ENCODE peak calls at places on chromosomes 6 and 20, in seven cellular contexts. V is IMR-90, Y is mesendoderm, L is neuronal stem cell, H is H1, N is mesenchymal stem cell, I is trophoblast cell. K is an unnamed sample.

GRCh38 chr6:116764557-116764960 is 960 bp downstream of the FAM162B start:
- DNase-seq in V (peak), H (no peak), I (no peak), N (peak), Y (peak), L (peak), K (peak)

GRCh38 chr6:160931378-160932343 is 59.9 kb upstream of the MAP3K4 start:
- DNase-seq in I (peak), H (no peak), N (peak), Y (peak), L (no peak), V (no peak), K (peak)

GRCh38 chr20:49612127-49612738 is 44.3 kb upstream of the PTGIS start:
- DNase-seq in H (no peak), Y (no peak), V (no peak), L (no peak), N (no peak), I (no peak), K (no peak)

GRCh38 chr20:4780245-4780644 is 58.5 kb downstream of the PRND start:
- DNase-seq in V (no peak), Y (no peak), N (no peak), I (no peak), L (no peak), H (no peak), K (no peak)

GRCh38 chr20:57398231-57398821 is 7.1 kb downstream of the RBM38 start:
- DNase-seq in H (no peak), N (no peak), L (no peak), I (no peak), Y (no peak), V (no peak), K (no peak)

GRCh38 chr20:3315110-3315509 is 76.1 kb upstream of the SLC4A11 start:
- DNase-seq in L (no peak), I (no peak), V (no peak), N (no peak), H (no peak), Y (no peak), K (no peak)

GRCh38 chr6:151633517-151634335 is 139.9 kb downstream of the CCDC170 start:
- DNase-seq in N (no peak), H (no peak), I (no peak), L (no peak), V (no peak), Y (no peak), K (no peak)

GRCh38 chr6:128005009-128005408 is 104.2 kb upstream of the THEMIS start:
- DNase-seq in N (no peak), L (no peak), Y (no peak), V (peak), I (no peak), H (no peak), K (no peak)

GRCh38 chr20:37907677-37908397 is 4.9 kb downstream of the VSTM2L start:
- DNase-seq in V (peak), Y (peak), I (peak), H (no peak), L (no peak), N (no peak), K (peak)

GRCh38 chr20:63695419-63696310 is 787 bp upstream of the TNFRSF6B start:
- DNase-seq in Y (no peak), H (no peak), I (no peak), N (no peak), V (no peak), L (no peak), K (no peak)

GRCh38 chr6:20265842-20266241 is 53.6 kb upstream of the MBOAT1 start:
- DNase-seq in L (no peak), I (no peak), H (no peak), N (no peak), V (no peak), Y (no peak), K (no peak)

GRCh38 chr20:62366370-62367135 is 559 bp downstream of the LAMA5 start:
- DNase-seq in V (no peak), N (no peak), L (peak), Y (peak), H (peak), I (peak), K (peak)

GRCh38 chr6:122033564-122034181 is 365.8 kb upstream of the HSF2 start:
- DNase-seq in V (peak), L (peak), H (peak), I (peak), Y (peak), N (peak), K (peak)

GRCh38 chr20:62662422-62662821 is 20.1 kb downstream of the SLCO4A1 start:
- DNase-seq in L (no peak), N (peak), I (peak), Y (no peak), V (peak), H (no peak), K (no peak)

GRCh38 chr20:63296411-63297299 is 3.7 kb downstream of the COL20A1 start:
- DNase-seq in I (no peak), V (no peak), Y (no peak), L (no peak), H (no peak), N (no peak), K (no peak)

GRCh38 chr6:35688605-35689322 is at the start of gene FKBP5:
- DNase-seq in H (peak), L (peak), V (peak), Y (peak), N (peak), I (peak), K (peak)

GRCh38 chr6:81865712-81866111 is 113.2 kb upstream of the TENT5A start:
- DNase-seq in V (peak), Y (peak), H (no peak), N (peak), I (no peak), L (no peak), K (no peak)

GRCh38 chr20:18224968-18225568 is 63.3 kb upstream of the ZNF133 start:
- DNase-seq in L (peak), N (peak), Y (peak), H (no peak), V (peak), I (no peak), K (no peak)

GRCh38 chr6:37792457-37793039 is 27.0 kb upstream of the ZFAND3 start:
- DNase-seq in H (no peak), I (no peak), N (no peak), V (no peak), Y (no peak), L (no peak), K (no peak)

GRCh38 chr6:6317825-6318733 is 2.4 kb downstream of the F13A1 start:
- DNase-seq in N (no peak), H (no peak), L (peak), V (no peak), Y (no peak), I (no peak), K (peak)

GRCh38 chr6:144217264-144217663 is 66.9 kb downstream of the STX11 start:
- DNase-seq in N (peak), L (no peak), I (no peak), V (no peak), Y (no peak), H (no peak), K (no peak)

GRCh38 chr20:31915491-31916280 is 36.2 kb downstream of the PDRG1 start:
- DNase-seq in H (no peak), I (no peak), L (no peak), V (no peak), Y (no peak), N (no peak), K (no peak)

GRCh38 chr6:88519227-88520019 is 353.3 kb upstream of the CNR1 start:
- DNase-seq in I (no peak), V (no peak), Y (peak), L (no peak), H (no peak), N (no peak), K (no peak)

GRCh38 chr6:71887006-71887743 is 825 bp downstream of the RIMS1 start:
- DNase-seq in I (no peak), N (no peak), V (no peak), H (no peak), Y (peak), L (peak), K (peak)

GRCh38 chr6:71349976-71350615 is 61.5 kb downstream of the OGFRL1 start:
- DNase-seq in I (no peak), N (no peak), L (no peak), H (no peak), Y (no peak), V (peak), K (no peak)

GRCh38 chr20:4189375-4189774 is 174.0 kb upstream of the RNF24 start:
- DNase-seq in Y (no peak), L (no peak), V (no peak), N (no peak), H (no peak), I (no peak), K (no peak)

GRCh38 chr20:9531581-9531980 is 17.2 kb downstream of the LAMP5 start:
- DNase-seq in L (no peak), I (no peak), H (no peak), V (no peak), Y (no peak), N (no peak), K (no peak)

GRCh38 chr20:33034901-33035492 is 3.5 kb downstream of the BPIFB6 start:
- DNase-seq in V (no peak), L (no peak), N (no peak), I (no peak), H (no peak), Y (no peak), K (no peak)

GRCh38 chr6:44742201-44742600 is 354.7 kb downstream of the CDC5L start:
- DNase-seq in I (no peak), Y (no peak), N (no peak), H (no peak), L (no peak), V (no peak), K (no peak)

GRCh38 chr6:32637219-32637880 is at the start of gene HLA-DQA1:
- DNase-seq in H (no peak), V (no peak), Y (no peak), N (no peak), I (peak), L (no peak), K (no peak)

GRCh38 chr6:114362396-114362795 is 19.6 kb upstream of the HS3ST5 start:
- DNase-seq in I (no peak), L (no peak), H (no peak), N (no peak), Y (no peak), V (no peak), K (no peak)

GRCh38 chr6:111589366-111589765 is 16.3 kb downstream of the TRAF3IP2 start:
- DNase-seq in Y (no peak), N (peak), L (no peak), I (peak), H (no peak), V (peak), K (no peak)

GRCh38 chr20:54137115-54137514 is 36.7 kb downstream of the CYP24A1 start:
- DNase-seq in I (peak), L (no peak), Y (no peak), V (no peak), N (no peak), H (no peak), K (no peak)

GRCh38 chr6:108767418-108768175 is 80.6 kb upstream of the ARMC2 start:
- DNase-seq in N (no peak), L (no peak), H (no peak), V (no peak), Y (no peak), I (no peak), K (no peak)

GRCh38 chr6:11808054-11808453 is 29.5 kb upstream of the ADTRP start:
- DNase-seq in I (no peak), N (no peak), Y (no peak), H (no peak), L (no peak), V (no peak), K (no peak)

GRCh38 chr6:132687306-132687705 is 26.5 kb downstream of the VNN1 start:
- DNase-seq in Y (no peak), L (no peak), H (no peak), V (peak), I (peak), N (peak), K (no peak)

DNA sequence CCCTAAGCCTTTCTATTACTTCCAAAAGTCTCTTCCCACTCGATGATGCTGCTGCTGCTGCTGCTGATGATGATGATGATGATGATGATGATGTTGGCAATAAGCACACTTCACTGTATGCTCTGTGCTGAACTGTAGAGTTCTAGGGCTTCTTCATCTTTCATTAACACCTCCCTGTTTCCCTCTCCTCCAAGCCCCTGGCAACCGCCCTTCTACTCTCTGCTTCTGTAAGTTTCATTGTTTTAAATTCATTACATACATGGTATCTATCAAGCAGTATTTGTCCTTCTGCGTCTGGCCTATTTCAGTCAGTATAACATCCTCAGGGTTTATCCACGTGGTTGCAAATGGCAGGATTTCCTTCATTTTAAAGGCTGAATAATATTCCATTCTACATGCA is 100.2 kb downstream of the THBS2 start:
- DNase-seq in N (no peak), L (no peak), Y (no peak), V (no peak), I (no peak), H (no peak), K (no peak)
- H2BK5ac ChIP-seq in N (no peak), L (no peak), Y (no peak), V (no peak), I (no peak), H (no peak), K (no peak)

DNA sequence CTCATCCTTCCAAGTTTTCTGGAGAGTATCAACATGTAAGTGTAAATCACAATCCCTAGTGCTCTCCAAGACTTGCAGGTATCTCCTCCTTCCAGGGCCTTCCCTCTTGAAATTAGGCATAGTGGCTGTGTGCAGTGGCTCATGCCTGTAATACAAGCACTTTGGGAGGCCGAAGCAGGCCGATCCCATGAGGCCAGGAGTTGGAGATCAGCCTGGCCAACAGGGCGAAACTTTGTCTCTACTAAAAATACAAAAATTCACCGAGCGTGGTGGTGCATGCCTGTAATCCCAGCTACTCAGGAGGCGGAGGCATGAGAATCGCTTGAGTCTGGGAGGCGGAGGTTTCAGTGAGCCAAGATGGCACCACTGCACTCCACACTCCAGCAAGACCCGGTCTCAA is 9.4 kb upstream of the ANGPT4 start:
- DNase-seq in V (no peak), Y (no peak), I (no peak), N (no peak), H (no peak), L (no peak), K (no peak)
- H3K23ac ChIP-seq in V (no peak), Y (no peak), I (no peak), N (no peak), H (no peak), L (no peak), K (no peak)

GRCh38 chr6:140388141-140388802 is 1013.8 kb upstream of the CITED2 start:
- DNase-seq in N (no peak), H (no peak), Y (no peak), I (no peak), V (peak), L (no peak), K (no peak)

GRCh38 chr6:140398076-140398475 is 1023.6 kb upstream of the CITED2 start:
- DNase-seq in I (no peak), Y (no peak), H (no peak), V (no peak), N (no peak), L (no peak), K (no peak)

GRCh38 chr6:140393665-140394064 is 1019.2 kb upstream of the CITED2 start:
- DNase-seq in Y (no peak), N (peak), L (no peak), V (peak), H (no peak), I (peak), K (no peak)

GRCh38 chr6:140388815-140389214 is 1014.4 kb upstream of the CITED2 start:
- DNase-seq in V (no peak), Y (no peak), I (no peak), L (no peak), H (no peak), N (no peak), K (no peak)

DNA sequence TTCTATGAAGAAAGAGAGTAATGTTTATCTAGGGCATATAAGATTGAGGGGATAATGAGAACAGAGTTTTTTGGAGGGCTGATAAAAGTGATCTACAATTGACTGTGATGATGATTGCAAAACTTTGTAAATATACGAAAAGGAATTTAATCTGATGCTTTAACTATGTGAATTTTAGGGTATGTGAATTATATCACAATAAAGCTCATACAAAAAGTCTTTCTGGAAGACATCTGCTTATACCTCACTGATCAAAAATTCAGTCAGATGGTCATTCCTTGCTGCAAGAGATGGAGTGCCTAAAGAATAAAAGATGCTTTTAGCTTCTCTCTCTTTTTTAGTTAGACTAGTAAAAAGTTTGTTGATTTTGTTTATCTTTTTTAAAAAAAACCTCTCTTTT is 1019.7 kb upstream of the CITED2 start:
- DNase-seq in Y (no peak), N (no peak), I (no peak), L (no peak), H (no peak), V (peak), K (no peak)
- H2BK5ac ChIP-seq in Y (no peak), N (no peak), I (no peak), L (no peak), H (no peak), V (peak), K (no peak)

GRCh38 chr6:163122365-163122764 is 292.2 kb upstream of the QKI start:
- DNase-seq in L (no peak), H (no peak), V (no peak), Y (no peak), N (no peak), I (no peak), K (no peak)
- H3K23ac ChIP-seq in L (no peak), H (no peak), V (no peak), Y (no peak), N (no peak), I (no peak), K (no peak)

GRCh38 chr6:95690328-95690727 is 113.0 kb downstream of the MANEA start:
- DNase-seq in I (no peak), N (no peak), H (no peak), V (no peak), L (no peak), Y (no peak), K (no peak)
- H2BK5ac ChIP-seq in I (no peak), N (no peak), H (no peak), V (no peak), L (no peak), Y (no peak), K (no peak)

GRCh38 chr6:73866305-73866704 is 170.3 kb downstream of the CD109 start:
- DNase-seq in Y (no peak), V (no peak), H (no peak), L (no peak), N (no peak), I (no peak), K (no peak)

GRCh38 chr6:73870907-73871306 is 174.9 kb downstream of the CD109 start:
- DNase-seq in H (no peak), N (no peak), Y (no peak), I (peak), V (no peak), L (no peak), K (no peak)

GRCh38 chr6:73873081-73873480 is 177.1 kb downstream of the CD109 start:
- DNase-seq in V (peak), I (no peak), N (peak), Y (no peak), H (no peak), L (no peak), K (no peak)

DNA sequence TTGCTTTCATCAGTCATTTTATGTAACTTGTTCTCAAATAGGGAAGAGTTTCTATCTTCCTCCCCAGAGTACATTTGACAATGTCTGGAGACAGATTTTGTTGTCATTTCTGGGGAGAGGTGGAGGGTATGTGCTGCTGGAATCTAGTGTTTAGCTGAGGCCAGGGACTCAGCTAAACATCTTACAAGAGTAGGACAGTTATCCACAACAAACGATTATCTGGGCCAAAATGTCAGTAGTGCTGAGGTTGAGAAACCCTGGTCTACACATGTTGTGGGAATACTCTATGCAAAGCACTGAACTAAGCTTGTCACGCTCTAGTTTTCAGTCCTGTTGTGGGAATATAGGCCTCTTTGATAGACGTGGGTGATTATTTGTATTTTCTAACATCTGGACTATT is 171.4 kb downstream of the CD109 start:
- DNase-seq in I (no peak), Y (no peak), H (no peak), L (no peak), N (peak), V (no peak), K (no peak)
- H3K23ac ChIP-seq in I (no peak), Y (no peak), H (no peak), L (no peak), N (no peak), V (no peak), K (no peak)

DNA sequence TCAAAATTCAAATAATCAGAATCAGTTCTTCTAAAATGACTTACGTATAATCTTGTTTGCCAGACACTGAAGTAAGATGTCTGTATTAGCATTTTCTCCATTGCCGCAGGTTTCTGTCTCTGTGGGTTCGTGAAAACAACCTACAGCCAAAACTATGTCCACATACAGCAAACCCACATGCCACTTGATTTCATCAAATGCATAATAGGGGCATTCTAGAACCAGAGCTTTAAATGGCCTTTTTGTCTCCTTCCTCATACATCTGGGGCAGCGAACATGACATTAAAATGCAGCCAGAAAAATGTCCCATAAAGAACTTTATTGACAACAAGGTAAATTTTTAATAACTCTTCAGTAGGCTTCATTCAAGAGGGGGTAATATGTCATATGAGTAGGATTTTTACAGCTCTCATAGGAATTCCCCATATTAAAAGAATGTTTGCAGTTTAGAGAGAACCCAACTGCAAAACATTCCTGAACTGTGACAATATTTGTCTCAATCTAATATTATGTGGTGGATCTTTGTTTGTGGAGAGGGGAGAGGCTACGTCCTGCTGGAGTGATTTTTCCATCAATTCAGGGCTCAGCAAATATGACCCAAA is 90.1 kb upstream of the QKI start:
- DNase-seq in L (no peak), H (no peak), V (no peak), I (peak), N (no peak), Y (no peak), K (no peak)
- H2BK5ac ChIP-seq in L (no peak), H (no peak), V (no peak), I (no peak), N (no peak), Y (no peak), K (no peak)